ENCODE peak calls at places on chromosomes 3 and 15, in eight cellular contexts. X is cardiac muscle cell, T is transverse colon, J is mesendoderm, Y is uterus, N is ovary, L is GM23248, E is PC-3. W is an unnamed sample. For H3K36me3 and H3K4me1, the result is how much of the 10 kb centered on the place peaks cover.

GRCh38 chr3:30612422-30613134 is 6.2 kb downstream of the TGFBR2 start:
- DNase-seq in X (no peak), T (no peak), J (no peak), Y (no peak), N (no peak), L (no peak), E (no peak), W (no peak)

GRCh38 chr3:195172285-195172684 is 98.7 kb downstream of the XXYLT1 start:
- DNase-seq in X (no peak), T (no peak), J (peak), Y (peak), N (no peak), L (peak), E (no peak), W (no peak)

GRCh38 chr3:176814252-176814651 is 383.0 kb downstream of the TBL1XR1 start:
- DNase-seq in X (peak), T (peak), J (peak), Y (no peak), N (peak), L (peak), E (peak), W (no peak)

GRCh38 chr15:32855942-32856341 is 138.1 kb downstream of the GREM1 start:
- DNase-seq in X (peak), T (no peak), J (peak), Y (no peak), N (no peak), L (peak), E (peak), W (no peak)

GRCh38 chr3:23567917-23568316 is 237.8 kb upstream of the UBE2E1 start:
- DNase-seq in X (peak), T (no peak), J (no peak), Y (no peak), N (no peak), L (peak), E (peak), W (no peak)

GRCh38 chr3:194123735-194124134 is 12.2 kb upstream of the HES1 start:
- DNase-seq in X (no peak), T (no peak), J (no peak), Y (no peak), N (no peak), L (no peak), E (peak), W (no peak)

GRCh38 chr15:68818671-68819450 is 1.8 kb downstream of the ANP32A start:
- DNase-seq in X (peak), T (peak), J (peak), Y (peak), N (peak), L (peak), E (peak), W (peak)

GRCh38 chr15:79769081-79769481 is 127.7 kb downstream of the MTHFS start:
- DNase-seq in X (peak), T (no peak), J (peak), Y (no peak), N (no peak), L (peak), E (peak), W (no peak)

GRCh38 chr3:140552898-140553297 is 125.0 kb upstream of the TRIM42 start:
- DNase-seq in X (no peak), T (no peak), J (peak), Y (no peak), N (no peak), L (peak), E (peak), W (no peak)

GRCh38 chr3:59456852-59457485 is 407.1 kb upstream of the CFAP20DC start:
- DNase-seq in X (no peak), T (no peak), J (no peak), Y (no peak), N (no peak), L (no peak), E (no peak), W (no peak)

GRCh38 chr15:38085104-38085503 is 150.7 kb downstream of the TMCO5A start:
- DNase-seq in X (no peak), T (no peak), J (no peak), Y (no peak), N (no peak), L (no peak), E (no peak), W (no peak)

GRCh38 chr15:94327356-94327936 is 96.1 kb downstream of the MCTP2 start:
- DNase-seq in X (peak), T (no peak), J (peak), Y (no peak), N (no peak), L (peak), E (peak), W (no peak)

GRCh38 chr3:146468234-146468931 is 978 bp downstream of the PLSCR2 start:
- DNase-seq in X (peak), T (no peak), J (no peak), Y (no peak), N (no peak), L (peak), E (peak), W (no peak)

GRCh38 chr3:134428396-134428795 is 54.1 kb upstream of the AMOTL2 start:
- DNase-seq in X (no peak), T (no peak), J (no peak), Y (no peak), N (no peak), L (peak), E (no peak), W (no peak)

GRCh38 chr15:32651229-32651837 is 9.8 kb downstream of the SCG5 start:
- DNase-seq in X (peak), T (peak), J (peak), Y (peak), N (no peak), L (peak), E (peak), W (peak)

GRCh38 chr3:64972793-64973192 is 285.0 kb upstream of the ADAMTS9 start:
- DNase-seq in X (no peak), T (no peak), J (no peak), Y (no peak), N (no peak), L (peak), E (no peak), W (no peak)

GRCh38 chr3:147656023-147656422 is 246.9 kb downstream of the ZIC1 start:
- DNase-seq in X (no peak), T (no peak), J (no peak), Y (no peak), N (no peak), L (peak), E (peak), W (no peak)

GRCh38 chr3:159766563-159767185 is 222.0 kb upstream of the IL12A start:
- DNase-seq in X (peak), T (no peak), J (peak), Y (no peak), N (no peak), L (peak), E (peak), W (no peak)

GRCh38 chr3:76570436-76571057 is 469.4 kb upstream of the ROBO2 start:
- DNase-seq in X (peak), T (no peak), J (peak), Y (no peak), N (no peak), L (peak), E (peak), W (no peak)

GRCh38 chr3:97917813-97918536 is 54.3 kb downstream of the RIOX2 start:
- DNase-seq in X (peak), T (no peak), J (no peak), Y (no peak), N (no peak), L (peak), E (no peak), W (no peak)

GRCh38 chr3:72625616-72626337 is 222.5 kb downstream of the SHQ1 start:
- DNase-seq in X (peak), T (no peak), J (no peak), Y (no peak), N (no peak), L (peak), E (peak), W (no peak)

GRCh38 chr3:47013231-47013630 is 33.8 kb downstream of the NBEAL2 start:
- DNase-seq in X (no peak), T (no peak), J (no peak), Y (no peak), N (no peak), L (no peak), E (no peak), W (no peak)

GRCh38 chr15:78457101-78457500 is 19.1 kb downstream of the IREB2 start:
- DNase-seq in X (peak), T (no peak), J (no peak), Y (no peak), N (no peak), L (peak), E (peak), W (no peak)

GRCh38 chr3:177190701-177191100 is 6.6 kb downstream of the TBL1XR1 start:
- DNase-seq in X (peak), T (no peak), J (no peak), Y (no peak), N (no peak), L (peak), E (no peak), W (no peak)

GRCh38 chr3:115381573-115381912 is 234.5 kb upstream of the ZBTB20 start:
- DNase-seq in X (peak), T (no peak), J (no peak), Y (peak), N (no peak), L (peak), E (no peak), W (no peak)

GRCh38 chr3:109188726-109189125 is 52.2 kb downstream of the C3orf85 start:
- DNase-seq in X (no peak), T (no peak), J (no peak), Y (no peak), N (no peak), L (no peak), E (no peak), W (no peak)

GRCh38 chr3:24616138-24616829 is 121.6 kb upstream of the THRB start:
- DNase-seq in X (no peak), T (no peak), J (no peak), Y (no peak), N (no peak), L (no peak), E (peak), W (no peak)

GRCh38 chr3:170867143-170867542 is 2.9 kb downstream of the RPL22L1 start:
- DNase-seq in X (peak), T (no peak), J (peak), Y (no peak), N (no peak), L (peak), E (no peak), W (no peak)

GRCh38 chr3:27022096-27022761 is 347.0 kb downstream of the NEK10 start:
- DNase-seq in X (no peak), T (no peak), J (peak), Y (no peak), N (no peak), L (no peak), E (no peak), W (no peak)

GRCh38 chr3:24505678-24506560 is 11.3 kb upstream of the THRB start:
- DNase-seq in X (peak), T (no peak), J (no peak), Y (no peak), N (no peak), L (peak), E (no peak), W (no peak)

GRCh38 chr3:170602556-170602955 is 16.7 kb upstream of the SLC7A14 start:
- DNase-seq in X (no peak), T (no peak), J (no peak), Y (no peak), N (no peak), L (peak), E (no peak), W (no peak)

GRCh38 chr3:28250999-28251398 is 9.6 kb downstream of the CMC1 start:
- DNase-seq in X (no peak), T (no peak), J (no peak), Y (no peak), N (no peak), L (no peak), E (peak), W (no peak)

GRCh38 chr15:89629829-89630228 is 25.4 kb downstream of the KIF7 start:
- DNase-seq in X (no peak), T (no peak), J (no peak), Y (no peak), N (no peak), L (no peak), E (no peak), W (no peak)
- H3K36me3 ChIP-seq in X (half or more), T (under half), J (half or more), Y (under half), N (under half), L (under half), E (half or more), W (under half)

GRCh38 chr3:187906416-187906815 is 161.1 kb upstream of the BCL6 start:
- DNase-seq in X (no peak), T (no peak), J (no peak), Y (peak), N (no peak), L (no peak), E (no peak), W (no peak)
- H3K4me1 ChIP-seq in X (under half), T (under half), J (under half), Y (under half), N (under half), L (under half), E (under half), W (under half)

GRCh38 chr3:197552198-197552597 is 3.6 kb downstream of the BDH1 start:
- DNase-seq in X (no peak), T (no peak), J (no peak), Y (no peak), N (no peak), L (no peak), E (no peak), W (no peak)
- H3K36me3 ChIP-seq in X (under half), T (under half), J (under half), Y (under half), N (under half), L (under half), E (under half), W (under half)

DNA sequence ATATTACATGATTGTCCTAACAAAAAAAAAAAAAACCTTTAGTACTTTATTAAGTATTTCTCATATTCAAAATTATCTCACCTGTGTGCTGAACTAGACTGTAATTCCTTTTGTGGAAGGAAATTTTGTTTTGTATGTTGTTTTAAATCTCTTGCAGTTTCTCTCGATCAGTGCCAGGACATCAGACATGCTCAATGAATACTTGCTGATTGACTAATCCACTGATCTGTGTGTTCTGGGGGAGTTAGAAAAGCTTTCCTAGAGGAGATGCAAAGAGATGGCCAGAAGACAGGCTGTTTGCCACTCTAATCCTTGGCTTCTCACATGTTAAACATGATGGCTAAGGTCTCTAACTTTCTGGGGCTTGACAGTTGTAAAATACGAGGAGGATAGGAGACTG is 233.3 kb upstream of the NR2E3 start:
- DNase-seq in X (no peak), T (no peak), J (no peak), Y (no peak), N (no peak), L (peak), E (no peak), W (no peak)
- H3K4me1 ChIP-seq in X (under half), T (under half), J (under half), Y (under half), N (under half), L (under half), E (under half), W (under half)

DNA sequence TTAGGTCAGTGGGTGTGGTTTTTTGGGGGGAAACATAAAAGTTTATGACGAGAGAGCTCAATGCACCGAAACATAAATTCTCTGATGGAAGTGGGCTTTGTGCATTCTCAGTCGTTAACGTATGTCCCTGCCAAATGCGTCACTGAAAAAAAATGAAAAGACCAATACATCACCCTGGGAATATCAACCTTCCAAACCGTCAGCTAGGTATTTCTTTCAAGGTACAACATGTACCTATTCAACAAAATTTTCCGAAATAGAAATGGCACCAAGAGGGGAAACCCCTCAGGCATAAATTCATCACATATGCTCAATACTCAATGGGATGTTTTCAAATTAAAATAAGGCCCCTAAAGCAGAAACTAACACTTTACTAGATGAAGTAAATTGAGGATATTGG is 266.6 kb upstream of the SUCLG2 start:
- DNase-seq in X (no peak), T (no peak), J (no peak), Y (no peak), N (no peak), L (no peak), E (no peak), W (no peak)
- H3K36me3 ChIP-seq in X (under half), T (under half), J (under half), Y (under half), N (under half), L (under half), E (under half), W (under half)

GRCh38 chr3:71251156-71251775 is 332.3 kb downstream of the FOXP1 start:
- DNase-seq in X (peak), T (no peak), J (no peak), Y (no peak), N (no peak), L (peak), E (peak), W (no peak)
- H3K4me1 ChIP-seq in X (under half), T (under half), J (under half), Y (under half), N (under half), L (under half), E (under half), W (under half)

DNA sequence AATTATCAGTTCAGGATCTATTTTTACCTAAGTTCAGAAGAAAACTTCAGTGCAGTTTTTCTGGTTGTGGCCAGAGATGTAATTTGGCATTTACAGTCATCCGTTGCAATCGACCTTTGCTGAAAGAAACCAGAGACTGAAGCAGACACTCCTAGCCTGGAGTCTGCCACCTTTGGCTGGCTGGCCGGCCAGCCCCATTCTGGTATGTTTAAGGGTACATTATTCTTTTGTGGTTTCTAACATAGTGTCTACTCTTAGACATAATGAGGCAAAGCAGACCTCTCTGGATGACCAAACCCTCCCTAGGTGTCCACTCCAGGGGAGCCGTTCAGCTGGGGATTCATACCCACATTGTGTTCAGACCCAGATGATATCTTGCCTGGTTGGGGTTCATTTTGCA is 275.9 kb upstream of the TPM1 start:
- DNase-seq in X (no peak), T (no peak), J (no peak), Y (no peak), N (no peak), L (no peak), E (no peak), W (no peak)
- H3K36me3 ChIP-seq in X (under half), T (under half), J (under half), Y (under half), N (under half), L (under half), E (under half), W (under half)

GRCh38 chr3:183265157-183265642 is 12.1 kb downstream of the B3GNT5 start:
- DNase-seq in X (peak), T (no peak), J (peak), Y (peak), N (no peak), L (no peak), E (no peak), W (no peak)
- H3K4me1 ChIP-seq in X (under half), T (half or more), J (under half), Y (under half), N (under half), L (under half), E (half or more), W (under half)

DNA sequence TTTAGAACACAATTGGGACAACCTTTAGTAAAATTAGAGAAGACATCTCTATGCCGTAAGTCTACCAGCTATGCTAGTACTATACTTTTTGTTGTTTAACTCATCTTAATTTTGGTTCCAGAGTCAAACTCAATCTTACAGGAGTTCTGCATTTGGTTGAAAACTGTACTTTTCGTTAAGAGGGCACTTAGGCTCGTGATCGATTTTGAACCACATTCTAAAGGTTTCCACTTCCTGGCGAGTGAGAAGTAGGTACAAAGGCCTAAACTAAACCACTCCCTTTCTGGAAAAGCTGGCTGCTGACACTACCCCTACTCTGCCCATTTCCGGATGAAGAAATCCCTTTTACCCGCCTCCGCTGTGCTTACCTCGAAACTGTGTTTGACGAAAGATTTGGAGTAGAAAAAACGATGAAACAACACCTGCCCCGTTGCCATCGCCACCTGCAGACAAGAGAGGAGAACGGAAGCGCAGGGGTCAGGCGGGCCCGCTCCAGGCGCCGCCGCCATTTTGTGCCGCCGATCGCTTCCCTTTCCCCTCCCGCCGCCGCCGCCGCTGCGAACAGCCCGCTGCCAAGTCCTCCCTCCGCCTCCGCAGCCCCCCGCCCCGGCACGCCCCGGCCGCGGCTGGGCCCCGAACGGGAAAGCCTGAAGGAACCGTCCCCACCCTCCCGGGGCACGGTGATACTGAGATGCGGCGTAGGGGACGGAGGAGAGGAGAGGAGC is 748 bp downstream of the CCNL1 start:
- DNase-seq in X (peak), T (peak), J (peak), Y (peak), N (peak), L (peak), E (peak), W (peak)
- H3K36me3 ChIP-seq in X (under half), T (under half), J (under half), Y (under half), N (under half), L (under half), E (half or more), W (under half)